ENCODE peak calls at places on chromosomes 7 and 10, in seven cellular contexts. One of them, this sample, is unnamed.

GRCh38 chr7:139875821-139876241 is 46.8 kb downstream of the TBXAS1 start:
- DNase-seq in adrenal gland: peak; percentile 69
- DNase-seq in right cardiac atrium: peak; percentile 60
- DNase-seq in bronchial epithelial cell: no peak
- DNase-seq in Jurkat, Clone E6-1: no peak
- DNase-seq in thoracic aorta: no peak
- DNase-seq in fibroblast of lung: no peak
- DNase-seq in this sample: peak; percentile 41

GRCh38 chr10:123614888-123615287 is 51.3 kb upstream of the GPR26 start:
- DNase-seq in adrenal gland: peak; percentile 70
- DNase-seq in right cardiac atrium: peak; percentile 79
- DNase-seq in bronchial epithelial cell: peak; percentile 42
- DNase-seq in Jurkat, Clone E6-1: peak; percentile 64
- DNase-seq in thoracic aorta: no peak
- DNase-seq in fibroblast of lung: peak; percentile 18
- DNase-seq in this sample: peak; percentile 34

GRCh38 chr10:131998845-131999681 is 17.3 kb upstream of the BNIP3 start:
- DNase-seq in adrenal gland: no peak
- DNase-seq in right cardiac atrium: no peak
- DNase-seq in bronchial epithelial cell: no peak
- DNase-seq in Jurkat, Clone E6-1: no peak
- DNase-seq in thoracic aorta: no peak
- DNase-seq in fibroblast of lung: no peak
- DNase-seq in this sample: no peak

GRCh38 chr10:111035542-111035941 is 41.3 kb upstream of the ADRA2A start:
- DNase-seq in adrenal gland: no peak
- DNase-seq in right cardiac atrium: no peak
- DNase-seq in bronchial epithelial cell: no peak
- DNase-seq in Jurkat, Clone E6-1: no peak
- DNase-seq in thoracic aorta: no peak
- DNase-seq in fibroblast of lung: no peak
- DNase-seq in this sample: peak; percentile 7

GRCh38 chr10:29344073-29344820 is 55.4 kb downstream of the LYZL1 start:
- DNase-seq in adrenal gland: no peak
- DNase-seq in right cardiac atrium: no peak
- DNase-seq in bronchial epithelial cell: no peak
- DNase-seq in Jurkat, Clone E6-1: no peak
- DNase-seq in thoracic aorta: no peak
- DNase-seq in fibroblast of lung: no peak
- DNase-seq in this sample: peak; percentile 10

GRCh38 chr7:20331231-20331880 is 656 bp downstream of the ITGB8 start:
- DNase-seq in adrenal gland: peak; percentile 59
- DNase-seq in right cardiac atrium: peak; percentile 72
- DNase-seq in bronchial epithelial cell: no peak
- DNase-seq in Jurkat, Clone E6-1: no peak
- DNase-seq in thoracic aorta: no peak
- DNase-seq in fibroblast of lung: peak; percentile 36
- DNase-seq in this sample: no peak

GRCh38 chr10:113689057-113689456 is 9.3 kb downstream of the CASP7 start:
- DNase-seq in adrenal gland: no peak
- DNase-seq in right cardiac atrium: no peak
- DNase-seq in bronchial epithelial cell: no peak
- DNase-seq in Jurkat, Clone E6-1: no peak
- DNase-seq in thoracic aorta: no peak
- DNase-seq in fibroblast of lung: no peak
- DNase-seq in this sample: no peak

GRCh38 chr7:110676785-110677184 is 414.1 kb upstream of the LRRN3 start:
- DNase-seq in adrenal gland: no peak
- DNase-seq in right cardiac atrium: no peak
- DNase-seq in bronchial epithelial cell: no peak
- DNase-seq in Jurkat, Clone E6-1: no peak
- DNase-seq in thoracic aorta: no peak
- DNase-seq in fibroblast of lung: no peak
- DNase-seq in this sample: peak; percentile 8

GRCh38 chr10:72981882-72982529 is 27.4 kb upstream of the PLA2G12B start:
- DNase-seq in adrenal gland: no peak
- DNase-seq in right cardiac atrium: no peak
- DNase-seq in bronchial epithelial cell: peak; percentile 67
- DNase-seq in Jurkat, Clone E6-1: no peak
- DNase-seq in thoracic aorta: no peak
- DNase-seq in fibroblast of lung: no peak
- DNase-seq in this sample: peak; percentile 7

GRCh38 chr7:18287482-18287881 is 208.1 kb upstream of the HDAC9 start:
- DNase-seq in adrenal gland: no peak
- DNase-seq in right cardiac atrium: no peak
- DNase-seq in bronchial epithelial cell: no peak
- DNase-seq in Jurkat, Clone E6-1: no peak
- DNase-seq in thoracic aorta: no peak
- DNase-seq in fibroblast of lung: no peak
- DNase-seq in this sample: no peak

GRCh38 chr7:106766551-106766950 is 98.5 kb upstream of the PIK3CG start:
- DNase-seq in adrenal gland: no peak
- DNase-seq in right cardiac atrium: no peak
- DNase-seq in bronchial epithelial cell: no peak
- DNase-seq in Jurkat, Clone E6-1: no peak
- DNase-seq in thoracic aorta: no peak
- DNase-seq in fibroblast of lung: no peak
- DNase-seq in this sample: peak; percentile 37

GRCh38 chr10:128310966-128311658 is 184.9 kb upstream of the MKI67 start:
- DNase-seq in adrenal gland: no peak
- DNase-seq in right cardiac atrium: no peak
- DNase-seq in bronchial epithelial cell: no peak
- DNase-seq in Jurkat, Clone E6-1: no peak
- DNase-seq in thoracic aorta: no peak
- DNase-seq in fibroblast of lung: no peak
- DNase-seq in this sample: no peak

GRCh38 chr10:21402606-21403083 is 122.8 kb downstream of the SKIDA1 start:
- DNase-seq in adrenal gland: no peak
- DNase-seq in right cardiac atrium: no peak
- DNase-seq in bronchial epithelial cell: peak; percentile 29
- DNase-seq in Jurkat, Clone E6-1: no peak
- DNase-seq in thoracic aorta: no peak
- DNase-seq in fibroblast of lung: peak; percentile 48
- DNase-seq in this sample: peak; percentile 70

GRCh38 chr10:78288716-78289115 is 255.1 kb downstream of the RPS24 start:
- DNase-seq in adrenal gland: no peak
- DNase-seq in right cardiac atrium: no peak
- DNase-seq in bronchial epithelial cell: no peak
- DNase-seq in Jurkat, Clone E6-1: no peak
- DNase-seq in thoracic aorta: no peak
- DNase-seq in fibroblast of lung: no peak
- DNase-seq in this sample: no peak

GRCh38 chr10:122855745-122856144 is 10.1 kb upstream of the CUZD1 start:
- DNase-seq in adrenal gland: peak; percentile 69
- DNase-seq in right cardiac atrium: no peak
- DNase-seq in bronchial epithelial cell: no peak
- DNase-seq in Jurkat, Clone E6-1: no peak
- DNase-seq in thoracic aorta: no peak
- DNase-seq in fibroblast of lung: peak; percentile 47
- DNase-seq in this sample: peak; percentile 52

GRCh38 chr10:59745163-59745650 is 8.0 kb downstream of the MRLN start:
- DNase-seq in adrenal gland: no peak
- DNase-seq in right cardiac atrium: no peak
- DNase-seq in bronchial epithelial cell: no peak
- DNase-seq in Jurkat, Clone E6-1: no peak
- DNase-seq in thoracic aorta: no peak
- DNase-seq in fibroblast of lung: no peak
- DNase-seq in this sample: no peak

GRCh38 chr10:67803588-67804394 is 34.2 kb downstream of the DNAJC12 start:
- DNase-seq in adrenal gland: no peak
- DNase-seq in right cardiac atrium: no peak
- DNase-seq in bronchial epithelial cell: no peak
- DNase-seq in Jurkat, Clone E6-1: no peak
- DNase-seq in thoracic aorta: no peak
- DNase-seq in fibroblast of lung: no peak
- DNase-seq in this sample: peak; percentile 4

GRCh38 chr7:91089382-91089963 is 174.8 kb upstream of the FZD1 start:
- DNase-seq in adrenal gland: no peak
- DNase-seq in right cardiac atrium: no peak
- DNase-seq in bronchial epithelial cell: peak; percentile 40
- DNase-seq in Jurkat, Clone E6-1: peak; percentile 12
- DNase-seq in thoracic aorta: no peak
- DNase-seq in fibroblast of lung: peak; percentile 70
- DNase-seq in this sample: peak; percentile 58

GRCh38 chr10:11693376-11693775 is 48.8 kb upstream of the ECHDC3 start:
- DNase-seq in adrenal gland: no peak
- DNase-seq in right cardiac atrium: no peak
- DNase-seq in bronchial epithelial cell: no peak
- DNase-seq in Jurkat, Clone E6-1: no peak
- DNase-seq in thoracic aorta: no peak
- DNase-seq in fibroblast of lung: no peak
- DNase-seq in this sample: no peak

GRCh38 chr10:5697342-5697741 is 12.7 kb downstream of the TASOR2 start:
- DNase-seq in adrenal gland: no peak
- DNase-seq in right cardiac atrium: no peak
- DNase-seq in bronchial epithelial cell: no peak
- DNase-seq in Jurkat, Clone E6-1: no peak
- DNase-seq in thoracic aorta: no peak
- DNase-seq in fibroblast of lung: no peak
- DNase-seq in this sample: no peak

GRCh38 chr10:5692476-5693358 is 8.1 kb downstream of the TASOR2 start:
- DNase-seq in adrenal gland: peak; percentile 67
- DNase-seq in right cardiac atrium: peak; percentile 75
- DNase-seq in bronchial epithelial cell: no peak
- DNase-seq in Jurkat, Clone E6-1: no peak
- DNase-seq in thoracic aorta: no peak
- DNase-seq in fibroblast of lung: peak; percentile 31
- DNase-seq in this sample: peak; percentile 57

GRCh38 chr10:5694573-5694972 is 9.9 kb downstream of the TASOR2 start:
- DNase-seq in adrenal gland: no peak
- DNase-seq in right cardiac atrium: no peak
- DNase-seq in bronchial epithelial cell: no peak
- DNase-seq in Jurkat, Clone E6-1: no peak
- DNase-seq in thoracic aorta: no peak
- DNase-seq in fibroblast of lung: no peak
- DNase-seq in this sample: no peak

GRCh38 chr10:5698062-5698461 is 13.4 kb downstream of the TASOR2 start:
- DNase-seq in adrenal gland: no peak
- DNase-seq in right cardiac atrium: no peak
- DNase-seq in bronchial epithelial cell: no peak
- DNase-seq in Jurkat, Clone E6-1: no peak
- DNase-seq in thoracic aorta: no peak
- DNase-seq in fibroblast of lung: no peak
- DNase-seq in this sample: no peak
- H3K4me3 ChIP-seq in adrenal gland: no peak overlapping the region
- H3K4me3 ChIP-seq in right cardiac atrium: no peak overlapping the region
- H3K4me3 ChIP-seq in bronchial epithelial cell: no peak overlapping the region
- H3K4me3 ChIP-seq in Jurkat, Clone E6-1: no peak overlapping the region
- H3K4me3 ChIP-seq in thoracic aorta: no peak overlapping the region
- H3K4me3 ChIP-seq in fibroblast of lung: no peak overlapping the region
- H3K4me3 ChIP-seq in this sample: no peak overlapping the region

DNA sequence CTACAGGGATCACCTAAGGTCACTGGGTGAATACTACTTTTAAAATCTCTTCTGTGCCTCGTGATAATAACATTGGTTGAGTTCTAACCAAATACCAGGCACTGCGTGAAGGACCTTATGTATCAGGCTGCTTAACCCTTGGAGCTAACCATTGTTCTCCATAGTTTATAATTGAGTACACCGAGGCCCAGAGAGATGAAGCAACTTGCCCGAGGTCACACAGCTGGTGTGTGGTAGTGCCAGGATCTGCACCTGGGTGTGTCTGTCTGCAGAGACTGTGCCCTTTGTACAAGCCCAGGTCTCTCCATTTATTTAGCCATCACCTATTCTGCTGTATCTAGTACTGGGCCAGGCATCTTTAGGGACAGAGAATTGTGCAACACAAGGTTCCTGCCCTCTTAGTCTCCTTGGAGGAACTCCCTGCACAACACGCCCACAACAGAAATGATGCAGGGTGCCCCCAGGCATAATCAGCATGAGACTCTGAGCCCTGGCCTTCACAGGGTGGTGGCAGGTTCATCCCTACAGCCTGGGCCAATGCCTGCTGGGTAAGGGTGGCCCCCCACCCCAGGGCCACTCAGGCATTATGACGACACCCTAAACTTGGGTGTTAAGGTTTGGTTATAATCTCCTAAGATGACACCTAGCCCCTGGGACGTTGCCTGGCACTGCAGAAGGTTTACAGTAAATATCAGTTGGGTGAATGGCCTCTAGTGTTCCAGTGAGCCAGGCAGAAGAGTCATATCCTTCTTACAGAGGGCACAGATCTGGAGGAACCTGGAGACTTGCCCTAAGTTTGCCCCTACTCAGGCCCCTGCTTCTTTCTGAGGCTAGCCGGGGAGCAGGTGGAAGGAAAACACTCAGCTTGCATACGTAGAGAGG is 31.6 kb downstream of the UNC5B start:
- DNase-seq in adrenal gland: no peak
- DNase-seq in right cardiac atrium: peak; percentile 75
- DNase-seq in bronchial epithelial cell: peak; percentile 88
- DNase-seq in Jurkat, Clone E6-1: no peak
- DNase-seq in thoracic aorta: no peak
- DNase-seq in fibroblast of lung: peak; percentile 60
- DNase-seq in this sample: peak; percentile 92
- H3K4me3 ChIP-seq in adrenal gland: no peak overlapping the region
- H3K4me3 ChIP-seq in right cardiac atrium: no peak overlapping the region
- H3K4me3 ChIP-seq in bronchial epithelial cell: no peak overlapping the region
- H3K4me3 ChIP-seq in Jurkat, Clone E6-1: no peak overlapping the region
- H3K4me3 ChIP-seq in thoracic aorta: peak overlapping the region; percentile 58
- H3K4me3 ChIP-seq in fibroblast of lung: peak overlapping the region; percentile 10
- H3K4me3 ChIP-seq in this sample: peak overlapping the region; percentile 42

GRCh38 chr10:1736180-1736971 is 949 bp downstream of the ADARB2 start:
- DNase-seq in adrenal gland: no peak
- DNase-seq in right cardiac atrium: no peak
- DNase-seq in bronchial epithelial cell: no peak
- DNase-seq in Jurkat, Clone E6-1: no peak
- DNase-seq in thoracic aorta: no peak
- DNase-seq in fibroblast of lung: no peak
- DNase-seq in this sample: no peak
- H3K4me3 ChIP-seq in adrenal gland: no peak overlapping the region
- H3K4me3 ChIP-seq in right cardiac atrium: no peak overlapping the region
- H3K4me3 ChIP-seq in bronchial epithelial cell: no peak overlapping the region
- H3K4me3 ChIP-seq in Jurkat, Clone E6-1: no peak overlapping the region
- H3K4me3 ChIP-seq in thoracic aorta: no peak overlapping the region
- H3K4me3 ChIP-seq in fibroblast of lung: no peak overlapping the region
- H3K4me3 ChIP-seq in this sample: no peak overlapping the region

GRCh38 chr7:98267305-98267704 is 14.2 kb upstream of the BRI3 start:
- DNase-seq in adrenal gland: no peak
- DNase-seq in right cardiac atrium: no peak
- DNase-seq in bronchial epithelial cell: no peak
- DNase-seq in Jurkat, Clone E6-1: no peak
- DNase-seq in thoracic aorta: no peak
- DNase-seq in fibroblast of lung: no peak
- DNase-seq in this sample: no peak

GRCh38 chr7:98266840-98267239 is 14.6 kb upstream of the BRI3 start:
- DNase-seq in adrenal gland: no peak
- DNase-seq in right cardiac atrium: no peak
- DNase-seq in bronchial epithelial cell: no peak
- DNase-seq in Jurkat, Clone E6-1: no peak
- DNase-seq in thoracic aorta: no peak
- DNase-seq in fibroblast of lung: peak; percentile 31
- DNase-seq in this sample: peak; percentile 38

DNA sequence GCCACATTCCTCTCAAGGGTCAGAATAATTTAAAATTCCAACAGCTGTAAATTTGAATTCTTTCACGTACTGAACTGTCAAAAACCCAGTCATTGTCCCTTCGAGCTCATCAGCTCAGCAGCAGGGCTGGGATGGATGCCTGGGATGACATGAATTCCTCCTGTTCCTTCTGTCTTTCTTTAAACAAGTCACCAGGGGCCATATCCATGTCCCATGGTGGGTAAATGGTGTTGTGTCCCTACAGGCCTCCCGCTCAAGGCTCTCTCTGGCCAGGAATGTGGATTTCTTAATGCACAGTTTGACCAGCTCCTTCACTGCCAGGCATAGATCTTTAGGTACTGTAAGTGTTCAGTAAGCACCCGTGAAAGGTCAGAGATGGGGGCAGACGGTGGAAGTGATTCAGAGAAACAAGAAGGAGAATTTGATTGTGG is 13.8 kb upstream of the TECPR1 start:
- DNase-seq in adrenal gland: no peak
- DNase-seq in right cardiac atrium: no peak
- DNase-seq in bronchial epithelial cell: no peak
- DNase-seq in Jurkat, Clone E6-1: no peak
- DNase-seq in thoracic aorta: no peak
- DNase-seq in fibroblast of lung: no peak
- DNase-seq in this sample: peak; percentile 44
- H3K4me3 ChIP-seq in adrenal gland: no peak overlapping the region
- H3K4me3 ChIP-seq in right cardiac atrium: no peak overlapping the region
- H3K4me3 ChIP-seq in bronchial epithelial cell: no peak overlapping the region
- H3K4me3 ChIP-seq in Jurkat, Clone E6-1: no peak overlapping the region
- H3K4me3 ChIP-seq in thoracic aorta: no peak overlapping the region
- H3K4me3 ChIP-seq in fibroblast of lung: no peak overlapping the region
- H3K4me3 ChIP-seq in this sample: no peak overlapping the region